ENCODE peak calls at places on chromosomes 1 and 21, in eight cellular contexts. T is ELR; L is colonic mucosa; A is glomerular endothelial cell; E is OCI-LY7; V is CD4-positive, alpha-beta T cell; X is HT1080; R is stimulated activated CD8-positive, alpha-beta memory T cell treated with anti-CD3 and anti-CD28 coated beads, Interleukin-4, amount 100 ng/mL, for 24 hours. F is an unnamed sample.

GRCh38 chr1:210686841-210687240 is 358.1 kb downstream of the HHAT start:
- DNase-seq in T (no peak), L (no peak), A (no peak), E (no peak), V (no peak), X (no peak), R (no peak), F (no peak)

GRCh38 chr1:238960071-238960470 is 426.3 kb upstream of the CHRM3 start:
- DNase-seq in T (peak), L (no peak), A (no peak), E (no peak), V (no peak), X (peak), R (no peak), F (no peak)

GRCh38 chr1:29247044-29247443 is 10.7 kb downstream of the PTPRU start:
- DNase-seq in T (no peak), L (no peak), A (no peak), E (no peak), V (no peak), X (no peak), R (no peak), F (no peak)

GRCh38 chr1:60897003-60897402 is 185.4 kb upstream of the NFIA start:
- DNase-seq in T (no peak), L (no peak), A (no peak), E (no peak), V (no peak), X (no peak), R (no peak), F (no peak)

GRCh38 chr1:116460261-116460660 is 87.2 kb downstream of the ATP1A1 start:
- DNase-seq in T (no peak), L (no peak), A (no peak), E (no peak), V (no peak), X (no peak), R (no peak), F (no peak)

GRCh38 chr1:118960026-118960561 is 28.0 kb downstream of the TBX15 start:
- DNase-seq in T (no peak), L (no peak), A (no peak), E (peak), V (no peak), X (no peak), R (no peak), F (no peak)

GRCh38 chr1:206002833-206003532 is at the start of gene RAB7B:
- DNase-seq in T (peak), L (peak), A (no peak), E (no peak), V (no peak), X (no peak), R (no peak), F (peak)

GRCh38 chr21:45200596-45201296 is 86.9 kb downstream of the POFUT2 start:
- DNase-seq in T (no peak), L (no peak), A (no peak), E (no peak), V (no peak), X (no peak), R (no peak), F (no peak)

GRCh38 chr1:234226106-234226818 is 147.0 kb upstream of the COA6 start:
- DNase-seq in T (no peak), L (no peak), A (no peak), E (no peak), V (no peak), X (no peak), R (no peak), F (no peak)

GRCh38 chr1:167722870-167723251 is 1.1 kb downstream of the MPZL1 start:
- DNase-seq in T (peak), L (no peak), A (no peak), E (no peak), V (no peak), X (no peak), R (no peak), F (no peak)

GRCh38 chr1:32063261-32063681 is 9.5 kb upstream of the TMEM39B start:
- DNase-seq in T (peak), L (no peak), A (no peak), E (peak), V (no peak), X (peak), R (no peak), F (no peak)

GRCh38 chr1:77802026-77802425 is 22.6 kb downstream of the MIGA1 start:
- DNase-seq in T (no peak), L (no peak), A (no peak), E (no peak), V (no peak), X (no peak), R (no peak), F (no peak)

GRCh38 chr1:203536981-203537455 is 43.1 kb downstream of the OPTC start:
- DNase-seq in T (peak), L (no peak), A (no peak), E (no peak), V (no peak), X (peak), R (no peak), F (no peak)

GRCh38 chr1:1614954-1615255 is 395 bp upstream of the MIB2 start:
- DNase-seq in T (no peak), L (no peak), A (no peak), E (no peak), V (no peak), X (no peak), R (no peak), F (no peak)